ENCODE peak calls at places on chromosome 22, in six cellular contexts. S, R, K, Y, U and V are unnamed samples.
A peak's percentile ranks its signal among the peaks of the same experiment; 100 is the strongest.

GRCh38 chr22:45867906-45868555 is 108.9 kb downstream of the WNT7B start:
- DNase-seq in S (no peak), R (no peak), K (no peak), Y (peak; percentile 35), U (no peak), V (no peak)

GRCh38 chr22:19844423-19845368 is 10.0 kb downstream of the GNB1L start:
- DNase-seq in S (peak; percentile 40), R (peak; percentile 13), K (no peak), Y (no peak), U (no peak), V (peak; percentile 28)

GRCh38 chr22:21876486-21877176 is 9.2 kb upstream of the MAPK1 start:
- DNase-seq in S (peak; percentile 68), R (peak; percentile 82), K (no peak), Y (no peak), U (no peak), V (no peak)

GRCh38 chr22:20811171-20811570 is 37.3 kb downstream of the SERPIND1 start:
- DNase-seq in S (no peak), R (no peak), K (no peak), Y (no peak), U (no peak), V (no peak)

GRCh38 chr22:39240841-39241631 is 3.7 kb downstream of the PDGFB start:
- DNase-seq in S (no peak), R (peak; percentile 79), K (no peak), Y (no peak), U (no peak), V (peak; percentile 92)

GRCh38 chr22:30825711-30826505 is 131.2 kb downstream of the OSBP2 start:
- DNase-seq in S (no peak), R (no peak), K (no peak), Y (no peak), U (no peak), V (no peak)

GRCh38 chr22:40235418-40235817 is 57.7 kb downstream of the TNRC6B start:
- DNase-seq in S (no peak), R (no peak), K (no peak), Y (no peak), U (no peak), V (no peak)

GRCh38 chr22:50001388-50002231 is 11.0 kb downstream of the IL17REL start:
- DNase-seq in S (no peak), R (no peak), K (no peak), Y (no peak), U (no peak), V (no peak)

GRCh38 chr22:50503475-50504145 is 3.9 kb downstream of the LMF2 start:
- DNase-seq in S (no peak), R (no peak), K (no peak), Y (peak; percentile 34), U (no peak), V (no peak)

GRCh38 chr22:39017596-39018365 is 3.1 kb upstream of the APOBEC3D start:
- DNase-seq in S (no peak), R (no peak), K (no peak), Y (peak; percentile 93), U (no peak), V (no peak)

GRCh38 chr22:30424471-30425326 is 869 bp upstream of the MTFP1 start:
- DNase-seq in S (peak; percentile 28), R (no peak), K (no peak), Y (peak; percentile 48), U (no peak), V (no peak)

GRCh38 chr22:19998991-19999820 is 17.4 kb downstream of the ARVCF start:
- DNase-seq in S (no peak), R (no peak), K (no peak), Y (no peak), U (no peak), V (no peak)

GRCh38 chr22:48937032-48937639 is 890.5 kb downstream of the BRD1 start:
- DNase-seq in S (no peak), R (no peak), K (no peak), Y (no peak), U (no peak), V (no peak)

GRCh38 chr22:17949926-17950473 is 74.4 kb downstream of the MICAL3 start:
- DNase-seq in S (no peak), R (no peak), K (no peak), Y (no peak), U (no peak), V (no peak)

GRCh38 chr22:29269731-29270474 is 1.8 kb downstream of the EWSR1 start:
- DNase-seq in S (peak; percentile 12), R (peak; percentile 49), K (no peak), Y (no peak), U (no peak), V (peak; percentile 24)

GRCh38 chr22:22458387-22458786 is 50.2 kb downstream of the ZNF280B start:
- DNase-seq in S (no peak), R (no peak), K (no peak), Y (no peak), U (no peak), V (no peak)

GRCh38 chr22:32830473-32830872 is 29.0 kb downstream of the TIMP3 start:
- DNase-seq in S (no peak), R (no peak), K (no peak), Y (peak; percentile 38), U (peak; percentile 49), V (peak; percentile 42)

GRCh38 chr22:38866399-38867123 is 5.5 kb downstream of the CBX6 start:
- DNase-seq in S (no peak), R (no peak), K (peak; percentile 70), Y (peak; percentile 93), U (no peak), V (no peak)

GRCh38 chr22:46457502-46458488 is 79.6 kb downstream of the CELSR1 start:
- DNase-seq in S (peak; percentile 64), R (peak; percentile 15), K (no peak), Y (no peak), U (no peak), V (peak; percentile 97)

GRCh38 chr22:21641417-21641794 is 696 bp upstream of the SDF2L1 start:
- DNase-seq in S (peak; percentile 55), R (peak; percentile 85), K (no peak), Y (peak; percentile 60), U (no peak), V (peak; percentile 77)

GRCh38 chr22:30290679-30291333 is 1.5 kb upstream of the CASTOR1 start:
- DNase-seq in S (peak; percentile 48), R (peak; percentile 69), K (no peak), Y (no peak), U (peak; percentile 20), V (peak; percentile 70)

GRCh38 chr22:37486224-37486845 is at the start of gene MFNG:
- DNase-seq in S (peak; percentile 6), R (peak; percentile 58), K (no peak), Y (peak; percentile 81), U (peak; percentile 62), V (peak; percentile 19)

DNA sequence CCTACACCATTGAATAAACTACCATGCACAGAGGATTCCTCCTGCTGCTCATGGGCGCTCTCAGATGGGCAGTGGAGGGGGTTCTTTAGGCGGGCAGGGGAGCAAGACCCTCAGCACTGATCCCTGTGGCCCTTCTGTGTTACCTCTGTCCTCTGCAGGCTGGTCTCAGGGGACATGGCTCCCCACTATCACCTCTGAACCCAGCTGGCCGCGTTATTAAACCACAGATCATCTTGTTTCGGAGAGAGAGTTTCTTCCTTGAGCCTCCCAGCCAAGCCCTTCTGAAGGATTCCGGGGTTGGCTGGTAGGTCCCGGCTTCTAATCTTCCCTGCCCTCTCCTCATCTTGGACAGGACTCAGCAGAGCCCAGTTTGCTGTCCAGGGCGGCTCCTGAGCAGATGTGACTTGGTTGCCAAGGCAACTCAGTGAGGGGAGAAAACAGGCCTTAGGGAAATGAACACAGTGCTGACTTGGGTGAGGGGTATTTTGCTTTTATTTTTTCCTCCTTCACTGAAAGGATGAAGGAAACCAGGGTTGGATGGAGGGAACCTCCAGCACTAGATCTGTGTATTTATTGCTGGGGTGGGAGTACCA is 13.3 kb downstream of the APOL3 start:
- DNase-seq in S (no peak), R (no peak), K (no peak), Y (no peak), U (peak; percentile 9), V (no peak)
- H4K91ac ChIP-seq in S (no peak overlapping the region), R (no peak overlapping the region), K (no peak overlapping the region), Y (no peak overlapping the region), U (no peak overlapping the region), V (no peak overlapping the region)

GRCh38 chr22:47607486-47607885 is 845.0 kb downstream of the TBC1D22A start:
- DNase-seq in S (no peak), R (no peak), K (no peak), Y (no peak), U (no peak), V (no peak)

GRCh38 chr22:47610766-47611165 is 848.3 kb downstream of the TBC1D22A start:
- DNase-seq in S (no peak), R (no peak), K (no peak), Y (no peak), U (no peak), V (no peak)

GRCh38 chr22:47610281-47610680 is 847.8 kb downstream of the TBC1D22A start:
- DNase-seq in S (no peak), R (no peak), K (no peak), Y (no peak), U (no peak), V (no peak)

GRCh38 chr22:47608421-47608820 is 846.0 kb downstream of the TBC1D22A start:
- DNase-seq in S (no peak), R (no peak), K (no peak), Y (no peak), U (no peak), V (no peak)

DNA sequence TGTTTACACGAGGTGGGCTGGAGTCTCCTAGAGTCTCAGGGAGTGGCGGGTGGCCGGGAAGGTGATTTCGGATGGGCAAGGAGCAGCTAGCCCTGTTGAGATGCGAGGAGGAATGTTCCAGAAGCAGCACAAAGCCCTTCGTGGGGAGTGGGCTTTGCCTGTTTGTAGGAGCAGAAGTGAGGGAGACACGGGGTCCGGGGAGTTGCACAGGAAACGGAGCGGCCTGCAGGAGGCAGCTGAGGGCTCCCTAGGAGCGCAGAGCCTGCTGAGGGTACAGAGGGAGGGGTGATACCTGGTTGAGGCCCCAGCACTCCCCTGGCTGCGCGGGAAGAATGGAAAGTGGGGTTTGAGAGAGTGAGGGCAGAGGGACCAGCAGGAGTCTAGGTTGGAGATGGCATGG is 847.2 kb downstream of the TBC1D22A start:
- DNase-seq in S (no peak), R (no peak), K (no peak), Y (no peak), U (no peak), V (no peak)
- H4K91ac ChIP-seq in S (no peak overlapping the region), R (no peak overlapping the region), K (no peak overlapping the region), Y (no peak overlapping the region), U (no peak overlapping the region), V (no peak overlapping the region)

GRCh38 chr22:44632823-44633478 is 69.1 kb upstream of the PRR5 start:
- DNase-seq in S (no peak), R (no peak), K (no peak), Y (no peak), U (no peak), V (no peak)

GRCh38 chr22:44628856-44629255 is 73.1 kb upstream of the PRR5 start:
- DNase-seq in S (no peak), R (no peak), K (no peak), Y (no peak), U (no peak), V (no peak)

GRCh38 chr22:44634426-44635321 is 67.3 kb upstream of the PRR5 start:
- DNase-seq in S (no peak), R (no peak), K (no peak), Y (no peak), U (no peak), V (no peak)

GRCh38 chr22:44630826-44631225 is 71.2 kb upstream of the PRR5 start:
- DNase-seq in S (no peak), R (no peak), K (no peak), Y (no peak), U (no peak), V (no peak)

GRCh38 chr22:44633647-44634046 is 68.4 kb upstream of the PRR5 start:
- DNase-seq in S (no peak), R (no peak), K (no peak), Y (no peak), U (no peak), V (no peak)
- H4K91ac ChIP-seq in S (no peak overlapping the region), R (no peak overlapping the region), K (no peak overlapping the region), Y (no peak overlapping the region), U (no peak overlapping the region), V (no peak overlapping the region)

GRCh38 chr22:23847310-23847920 is 8.6 kb upstream of the DERL3 start:
- DNase-seq in S (no peak), R (no peak), K (no peak), Y (no peak), U (no peak), V (no peak)
- H4K91ac ChIP-seq in S (no peak overlapping the region), R (peak overlapping the region; percentile 85), K (peak overlapping the region; percentile 5), Y (no peak overlapping the region), U (no peak overlapping the region), V (no peak overlapping the region)